ENCODE peak calls at places on chromosomes 7 and 10, in five cellular contexts. V, O, P, X and K are unnamed samples.

GRCh38 chr7:130393799-130394411 is 13.6 kb downstream of the CPA1 start:
- DNase-seq in V (no peak), O (no peak), P (no peak), X (no peak), K (no peak)

GRCh38 chr7:141200191-141201108 is 126.6 kb downstream of the TMEM178B start:
- DNase-seq in V (peak), O (no peak), P (no peak), X (no peak), K (no peak)

GRCh38 chr7:158424011-158424410 is 163.6 kb downstream of the PTPRN2 start:
- DNase-seq in V (no peak), O (no peak), P (no peak), X (no peak), K (no peak)

GRCh38 chr10:28263136-28263857 is 39.6 kb downstream of the MPP7 start:
- DNase-seq in V (peak), O (no peak), P (peak), X (peak), K (no peak)

GRCh38 chr10:89182894-89183293 is 24.2 kb downstream of the CH25H start:
- DNase-seq in V (no peak), O (no peak), P (no peak), X (no peak), K (no peak)

GRCh38 chr10:34420795-34421194 is 394.3 kb downstream of the PARD3 start:
- DNase-seq in V (peak), O (no peak), P (no peak), X (no peak), K (no peak)

GRCh38 chr7:142571581-142571980 is 177.7 kb upstream of the PRSS1 start:
- DNase-seq in V (no peak), O (peak), P (no peak), X (no peak), K (no peak)

GRCh38 chr10:52853704-52854103 is 81.1 kb upstream of the MBL2 start:
- DNase-seq in V (no peak), O (no peak), P (no peak), X (no peak), K (no peak)

GRCh38 chr10:504131-504611 is 185.3 kb downstream of the DIP2C start:
- DNase-seq in V (no peak), O (no peak), P (no peak), X (no peak), K (no peak)

GRCh38 chr10:131775444-131775832 is 125.4 kb upstream of the PPP2R2D start:
- DNase-seq in V (no peak), O (no peak), P (no peak), X (no peak), K (no peak)

GRCh38 chr7:91949221-91950009 is 8.8 kb downstream of the AKAP9 start:
- DNase-seq in V (no peak), O (peak), P (no peak), X (no peak), K (no peak)

GRCh38 chr7:158237672-158238335 is 349.8 kb downstream of the PTPRN2 start:
- DNase-seq in V (no peak), O (no peak), P (peak), X (no peak), K (no peak)

GRCh38 chr10:77554996-77555397 is 82.6 kb downstream of the KCNMA1 start:
- DNase-seq in V (peak), O (peak), P (no peak), X (peak), K (no peak)

GRCh38 chr7:33421384-33421783 is 292.0 kb downstream of the BBS9 start:
- DNase-seq in V (no peak), O (peak), P (no peak), X (no peak), K (no peak)

GRCh38 chr10:26640391-26640790 is 57.1 kb upstream of the PDSS1 start:
- DNase-seq in V (no peak), O (no peak), P (no peak), X (no peak), K (no peak)

GRCh38 chr7:114183311-114184105 is 231.1 kb upstream of the FOXP2 start:
- DNase-seq in V (no peak), O (no peak), P (no peak), X (no peak), K (no peak)

GRCh38 chr10:79425074-79425532 is 20.3 kb downstream of the ZCCHC24 start:
- DNase-seq in V (no peak), O (no peak), P (no peak), X (no peak), K (no peak)

GRCh38 chr7:134809611-134810010 is 30.2 kb downstream of the CALD1 start:
- DNase-seq in V (no peak), O (no peak), P (no peak), X (no peak), K (no peak)
- TF ChIP-seq POLR2A in V (no peak), O (no peak), P (no peak), X (no peak), K (no peak)

GRCh38 chr7:1736826-1737225 is 66.7 kb downstream of the ELFN1 start:
- DNase-seq in V (no peak), O (no peak), P (no peak), X (no peak), K (no peak)
- TF ChIP-seq POLR2A in V (no peak), O (no peak), P (no peak), X (no peak), K (no peak)

DNA sequence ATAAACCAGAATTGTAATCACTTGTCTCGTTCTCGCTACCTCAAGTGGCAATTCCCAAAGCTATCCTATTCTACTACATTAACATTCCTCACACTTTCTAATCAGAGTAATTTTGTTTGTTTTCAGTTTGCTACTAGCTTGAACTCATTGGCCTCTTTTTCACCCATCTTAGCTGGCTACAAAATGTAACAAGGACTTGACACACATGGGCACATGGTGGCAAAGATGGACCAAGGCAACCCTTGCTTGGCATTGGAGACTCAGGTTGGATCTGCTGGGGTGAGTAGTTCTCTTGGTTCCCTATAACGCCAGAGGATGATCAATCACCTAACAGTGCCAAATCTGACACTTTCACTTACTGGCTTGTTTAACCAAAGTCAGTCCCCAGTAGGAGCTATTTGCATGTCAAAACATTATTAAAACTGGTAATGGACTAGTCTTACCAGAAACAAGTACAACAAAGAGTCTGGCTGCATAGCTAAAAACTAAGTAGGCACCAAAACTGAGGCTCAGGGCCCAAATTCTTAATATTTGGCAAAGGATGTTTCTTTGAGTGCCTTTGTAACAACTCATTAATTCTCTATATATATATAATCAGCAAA is 1.9 kb downstream of the USP6NL start:
- DNase-seq in V (no peak), O (no peak), P (no peak), X (no peak), K (no peak)
- TF ChIP-seq POLR2A in V (no peak), O (no peak), P (no peak), X (no peak), K (no peak)

DNA sequence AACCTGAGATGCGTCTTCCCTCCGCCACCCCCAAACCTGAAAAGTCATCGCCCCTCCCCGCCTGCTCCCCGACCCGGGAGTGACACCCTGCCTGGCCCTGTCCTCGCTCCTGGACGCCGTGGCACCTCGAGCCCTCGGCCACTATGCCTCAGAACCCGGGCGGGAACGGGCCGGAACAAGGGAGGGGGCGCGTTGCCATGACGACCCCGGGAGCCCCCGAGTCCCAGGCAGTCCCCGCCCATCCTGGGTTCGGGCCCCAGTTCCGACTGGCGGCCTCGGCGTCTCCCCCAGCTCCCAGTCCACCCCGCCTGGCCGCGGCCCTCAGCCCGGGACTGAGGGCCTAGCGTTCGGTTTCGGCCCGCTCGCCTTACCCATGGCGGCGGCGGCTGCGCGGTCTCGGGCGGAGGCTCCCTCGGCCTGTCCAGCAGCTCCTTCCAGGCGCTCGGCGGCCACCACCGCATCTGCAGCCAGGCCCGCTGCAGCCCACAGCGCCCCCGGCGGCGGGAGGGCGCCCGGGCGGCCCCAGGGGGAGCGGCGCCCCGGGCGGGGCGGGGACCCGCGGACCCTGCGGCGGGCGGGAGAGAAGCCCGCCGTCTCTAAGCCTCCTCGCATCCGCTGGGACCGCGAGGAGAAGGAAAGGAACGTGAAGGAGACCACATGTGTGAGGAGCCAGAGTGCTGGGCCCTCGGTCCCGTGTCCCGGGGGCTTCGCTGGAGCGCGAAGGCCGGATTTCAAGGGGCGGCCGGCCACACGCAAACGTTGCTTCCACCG is at the start of gene RUFY2:
- DNase-seq in V (peak), O (peak), P (peak), X (peak), K (peak)
- TF ChIP-seq POLR2A in V (peak), O (no peak), P (peak), X (peak), K (peak)

GRCh38 chr10:96129387-96130325 is at the start of gene ZNF518A:
- DNase-seq in V (peak), O (peak), P (peak), X (peak), K (peak)
- TF ChIP-seq POLR2A in V (peak), O (peak), P (peak), X (peak), K (peak)

DNA sequence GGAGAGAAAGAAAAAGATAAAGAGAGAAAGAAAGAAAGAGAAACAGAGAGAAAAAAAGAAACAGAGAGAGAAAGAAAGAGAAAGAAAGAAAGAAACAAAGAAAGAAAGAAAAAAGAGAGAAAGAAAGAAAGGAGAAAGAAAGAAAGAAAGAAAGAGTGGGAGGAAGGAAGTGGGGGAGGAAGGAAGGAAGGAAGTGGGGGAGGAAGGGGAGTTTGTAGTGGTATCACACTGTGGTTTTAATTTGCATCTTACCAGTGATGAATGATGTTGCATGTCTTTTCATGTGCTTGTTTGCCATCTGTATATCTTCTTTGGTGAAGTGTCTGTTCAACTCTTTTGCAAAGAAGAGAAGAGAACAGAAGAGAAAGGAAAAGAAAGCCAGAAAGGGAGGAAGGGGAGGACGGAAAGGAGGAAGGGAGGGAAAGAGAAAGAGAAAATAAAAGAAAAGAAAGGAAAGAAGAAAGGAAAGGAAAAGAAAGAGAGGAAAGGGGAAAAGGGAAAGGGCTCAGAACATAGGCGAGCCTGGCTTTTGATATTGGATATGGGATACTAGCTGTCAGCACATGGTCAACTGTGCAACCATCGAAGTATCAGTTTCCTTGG is 79.2 kb upstream of the FRMD4A start:
- DNase-seq in V (no peak), O (no peak), P (no peak), X (no peak), K (no peak)
- TF ChIP-seq POLR2A in V (no peak), O (no peak), P (no peak), X (no peak), K (no peak)